ENCODE peak calls at places on chromosomes 11 and 22, in four cellular contexts. One of them, this sample, is unnamed.

GRCh38 chr11:26331911-26332571 is at the start of gene ANO3:
- DNase-seq in HEK293T: peak; percentile 91
- DNase-seq in GM12878: no peak
- DNase-seq in HepG2: peak; percentile 67
- DNase-seq in this sample: peak; percentile 56

GRCh38 chr22:29393019-29393608 is 4.7 kb upstream of the AP1B1 start:
- DNase-seq in HepG2: no peak
- DNase-seq in GM12878: no peak
- DNase-seq in HEK293T: no peak
- DNase-seq in this sample: no peak

GRCh38 chr22:50522806-50523438 is 2.5 kb downstream of the SCO2 start:
- DNase-seq in GM12878: no peak
- DNase-seq in HEK293T: no peak
- DNase-seq in HepG2: no peak
- DNase-seq in this sample: no peak

GRCh38 chr11:64652586-64653387 is 61.8 kb downstream of the SLC22A12 start:
- DNase-seq in HepG2: peak; percentile 57
- DNase-seq in GM12878: no peak
- DNase-seq in HEK293T: peak; percentile 87
- DNase-seq in this sample: peak; percentile 87

GRCh38 chr22:46147471-46148267 is 2.7 kb upstream of the PPARA start:
- DNase-seq in HepG2: peak; percentile 73
- DNase-seq in GM12878: no peak
- DNase-seq in HEK293T: no peak
- DNase-seq in this sample: no peak

GRCh38 chr11:101862410-101863233 is 52.2 kb upstream of the CEP126 start:
- DNase-seq in HEK293T: peak; percentile 32
- DNase-seq in HepG2: peak; percentile 76
- DNase-seq in GM12878: no peak
- DNase-seq in this sample: no peak

GRCh38 chr11:128956401-128957203 is 13.9 kb upstream of the TP53AIP1 start:
- DNase-seq in HepG2: peak; percentile 74
- DNase-seq in HEK293T: peak; percentile 73
- DNase-seq in GM12878: peak; percentile 45
- DNase-seq in this sample: peak; percentile 38

GRCh38 chr22:20777420-20778177 is 3.7 kb downstream of the SERPIND1 start:
- DNase-seq in GM12878: no peak
- DNase-seq in HepG2: peak; percentile 99
- DNase-seq in HEK293T: no peak
- DNase-seq in this sample: peak; percentile 99

GRCh38 chr11:95767498-95767897 is 22.1 kb downstream of the FAM76B start:
- DNase-seq in HepG2: no peak
- DNase-seq in HEK293T: no peak
- DNase-seq in GM12878: no peak
- DNase-seq in this sample: no peak

GRCh38 chr11:62804310-62805043 is 763 bp downstream of the NXF1 start:
- DNase-seq in HepG2: no peak
- DNase-seq in GM12878: no peak
- DNase-seq in HEK293T: no peak
- DNase-seq in this sample: peak; percentile 16

GRCh38 chr22:18035740-18036139 is 11.4 kb upstream of the MICAL3 start:
- DNase-seq in HepG2: peak; percentile 82
- DNase-seq in GM12878: no peak
- DNase-seq in HEK293T: no peak
- DNase-seq in this sample: no peak

GRCh38 chr22:43886231-43886630 is 5.6 kb downstream of the PNPLA5 start:
- DNase-seq in HepG2: no peak
- DNase-seq in GM12878: no peak
- DNase-seq in HEK293T: no peak
- DNase-seq in this sample: no peak

GRCh38 chr22:36406721-36407120 is 19.0 kb upstream of the MYH9 start:
- DNase-seq in GM12878: no peak
- DNase-seq in HepG2: no peak
- DNase-seq in HEK293T: no peak
- DNase-seq in this sample: no peak

GRCh38 chr11:67492801-67493547 is 10.1 kb downstream of the AIP start:
- DNase-seq in GM12878: no peak
- DNase-seq in HEK293T: no peak
- DNase-seq in HepG2: no peak
- DNase-seq in this sample: peak; percentile 41

GRCh38 chr11:15505155-15505554 is 390.4 kb downstream of the INSC start:
- DNase-seq in GM12878: no peak
- DNase-seq in HepG2: no peak
- DNase-seq in HEK293T: no peak
- DNase-seq in this sample: no peak

GRCh38 chr11:61061081-61061826 is 41.0 kb upstream of the CD5 start:
- DNase-seq in HepG2: no peak
- DNase-seq in HEK293T: no peak
- DNase-seq in GM12878: peak; percentile 97
- DNase-seq in this sample: peak; percentile 18

GRCh38 chr11:73233211-73233610 is 15.1 kb downstream of the P2RY2 start:
- DNase-seq in HepG2: no peak
- DNase-seq in HEK293T: no peak
- DNase-seq in GM12878: no peak
- DNase-seq in this sample: no peak

GRCh38 chr11:42524534-42525227 is 787.1 kb upstream of the API5 start:
- DNase-seq in HepG2: peak; percentile 41
- DNase-seq in GM12878: peak; percentile 5
- DNase-seq in HEK293T: peak; percentile 37
- DNase-seq in this sample: peak; percentile 18

GRCh38 chr22:28464179-28464578 is 215.5 kb downstream of the TTC28 start:
- DNase-seq in HEK293T: no peak
- DNase-seq in HepG2: no peak
- DNase-seq in GM12878: no peak
- DNase-seq in this sample: no peak

GRCh38 chr11:62593434-62594044 is 2.2 kb upstream of the TUT1 start:
- DNase-seq in GM12878: no peak
- DNase-seq in HepG2: peak; percentile 59
- DNase-seq in HEK293T: peak; percentile 63
- DNase-seq in this sample: peak; percentile 49

GRCh38 chr22:32847067-32847491 is 45.6 kb downstream of the TIMP3 start:
- DNase-seq in GM12878: no peak
- DNase-seq in HepG2: no peak
- DNase-seq in HEK293T: no peak
- DNase-seq in this sample: no peak

GRCh38 chr11:43920598-43921419 is 21.6 kb upstream of the C11orf96 start:
- DNase-seq in HepG2: peak; percentile 91
- DNase-seq in HEK293T: no peak
- DNase-seq in GM12878: no peak
- DNase-seq in this sample: peak; percentile 36

GRCh38 chr11:10398525-10398924 is 56.5 kb upstream of the AMPD3 start:
- DNase-seq in HEK293T: no peak
- DNase-seq in GM12878: no peak
- DNase-seq in HepG2: no peak
- DNase-seq in this sample: no peak

GRCh38 chr11:12019337-12019736 is 10.9 kb upstream of the DKK3 start:
- DNase-seq in HEK293T: no peak
- DNase-seq in HepG2: peak; percentile 62
- DNase-seq in GM12878: no peak
- DNase-seq in this sample: no peak

GRCh38 chr11:74849525-74850391 is 99.1 kb downstream of the XRRA1 start:
- DNase-seq in HEK293T: no peak
- DNase-seq in HepG2: peak; percentile 95
- DNase-seq in GM12878: no peak
- DNase-seq in this sample: no peak

GRCh38 chr11:23564370-23564769 is 704.1 kb upstream of the CCDC179 start:
- DNase-seq in GM12878: no peak
- DNase-seq in HepG2: no peak
- DNase-seq in HEK293T: no peak
- DNase-seq in this sample: no peak

GRCh38 chr11:73322111-73322985 is 14.3 kb downstream of the ARHGEF17 start:
- DNase-seq in HEK293T: no peak
- DNase-seq in GM12878: no peak
- DNase-seq in HepG2: no peak
- DNase-seq in this sample: no peak

GRCh38 chr11:119065369-119065768 is 2.2 kb upstream of the VPS11 start:
- DNase-seq in HEK293T: peak; percentile 39
- DNase-seq in HepG2: peak; percentile 47
- DNase-seq in GM12878: no peak
- DNase-seq in this sample: peak; percentile 69

GRCh38 chr11:111911563-111912401 is at the start of gene CRYAB:
- DNase-seq in HepG2: peak; percentile 32
- DNase-seq in HEK293T: no peak
- DNase-seq in GM12878: no peak
- DNase-seq in this sample: peak; percentile 36

GRCh38 chr11:61598383-61598782 is 17.5 kb upstream of the SYT7 start:
- DNase-seq in HEK293T: no peak
- DNase-seq in GM12878: no peak
- DNase-seq in HepG2: no peak
- DNase-seq in this sample: no peak

GRCh38 chr11:84390441-84391078 is 1104.4 kb upstream of the CCDC90B start:
- DNase-seq in GM12878: no peak
- DNase-seq in HEK293T: no peak
- DNase-seq in HepG2: no peak
- DNase-seq in this sample: no peak

GRCh38 chr11:47461876-47462275 is 12.9 kb upstream of the RAPSN start:
- DNase-seq in HEK293T: no peak
- DNase-seq in GM12878: no peak
- DNase-seq in HepG2: no peak
- DNase-seq in this sample: no peak

GRCh38 chr22:26762503-26763170 is 105.2 kb downstream of the MIAT start:
- DNase-seq in HepG2: no peak
- DNase-seq in GM12878: no peak
- DNase-seq in HEK293T: no peak
- DNase-seq in this sample: no peak

GRCh38 chr11:82750643-82751139 is 17.0 kb upstream of the FAM181B start:
- DNase-seq in HepG2: no peak
- DNase-seq in GM12878: no peak
- DNase-seq in HEK293T: no peak
- DNase-seq in this sample: no peak

GRCh38 chr22:49017769-49018330 is 809.8 kb downstream of the BRD1 start:
- DNase-seq in HEK293T: no peak
- DNase-seq in GM12878: no peak
- DNase-seq in HepG2: no peak
- DNase-seq in this sample: no peak

GRCh38 chr11:2166091-2166851 is 5.3 kb upstream of the INS start:
- DNase-seq in HepG2: no peak
- DNase-seq in GM12878: no peak
- DNase-seq in HEK293T: peak; percentile 65
- DNase-seq in this sample: peak; percentile 55

GRCh38 chr22:46902436-46902835 is 140.0 kb downstream of the TBC1D22A start:
- DNase-seq in HepG2: no peak
- DNase-seq in HEK293T: no peak
- DNase-seq in GM12878: no peak
- DNase-seq in this sample: no peak

GRCh38 chr22:37930270-37930951 is 23.0 kb downstream of the C22orf23 start:
- DNase-seq in HEK293T: peak; percentile 51
- DNase-seq in GM12878: no peak
- DNase-seq in HepG2: no peak
- DNase-seq in this sample: no peak

GRCh38 chr11:7019500-7020182 is 505 bp downstream of the ZNF214 start:
- DNase-seq in HepG2: no peak
- DNase-seq in GM12878: no peak
- DNase-seq in HEK293T: peak; percentile 29
- DNase-seq in this sample: no peak
- TF ChIP-seq TARDBP in HepG2: no peak
- TF ChIP-seq TARDBP in GM12878: no peak
- TF ChIP-seq TARDBP in HEK293T: no peak
- TF ChIP-seq TARDBP in this sample: no peak

DNA sequence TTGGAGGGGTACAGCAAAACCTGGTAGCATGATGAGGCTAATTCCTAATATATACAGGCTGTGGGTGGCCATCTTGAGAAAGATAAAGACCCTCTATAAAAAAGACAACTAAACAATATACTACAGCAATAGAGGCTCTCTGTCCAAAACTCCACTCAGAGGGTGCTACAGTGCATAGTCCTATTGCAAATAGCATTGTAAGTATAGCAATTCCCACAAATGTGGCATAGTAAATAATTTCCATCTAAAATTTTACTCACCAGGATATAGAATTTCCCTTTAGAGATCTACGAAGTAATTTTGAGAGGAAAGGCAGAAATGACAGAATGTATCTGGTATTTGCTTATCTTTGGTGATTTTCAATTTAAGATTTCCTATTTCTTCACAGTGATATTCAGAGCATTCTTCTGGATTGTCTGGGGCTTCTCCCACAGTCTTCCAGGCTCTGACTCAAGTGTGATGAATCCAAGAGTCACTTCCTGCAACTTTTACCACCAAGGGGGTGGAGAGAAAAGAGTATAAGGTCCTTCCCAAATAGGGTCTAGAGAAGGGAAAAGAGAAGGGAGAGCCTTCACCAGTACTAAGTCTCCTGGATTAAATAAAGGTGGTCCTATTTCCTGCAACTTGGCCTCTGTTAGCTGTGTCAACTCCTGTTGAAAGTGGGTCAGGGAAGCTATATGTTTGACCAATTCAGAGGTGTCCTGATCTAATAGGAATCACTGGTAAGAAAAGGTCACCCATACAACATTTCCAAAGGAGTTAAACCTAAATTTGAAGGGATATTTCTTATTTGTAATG is 1054.7 kb upstream of the CNTN5 start:
- DNase-seq in HEK293T: no peak
- DNase-seq in GM12878: no peak
- DNase-seq in HepG2: no peak
- DNase-seq in this sample: no peak
- TF ChIP-seq TARDBP in HEK293T: no peak
- TF ChIP-seq TARDBP in GM12878: no peak
- TF ChIP-seq TARDBP in HepG2: no peak
- TF ChIP-seq TARDBP in this sample: no peak

GRCh38 chr22:24772493-24773220 is 1.9 kb downstream of the PIWIL3 start:
- DNase-seq in GM12878: no peak
- DNase-seq in HEK293T: peak; percentile 72
- DNase-seq in HepG2: peak; percentile 61
- DNase-seq in this sample: peak; percentile 35
- TF ChIP-seq TARDBP in GM12878: no peak
- TF ChIP-seq TARDBP in HEK293T: no peak
- TF ChIP-seq TARDBP in HepG2: no peak
- TF ChIP-seq TARDBP in this sample: no peak

DNA sequence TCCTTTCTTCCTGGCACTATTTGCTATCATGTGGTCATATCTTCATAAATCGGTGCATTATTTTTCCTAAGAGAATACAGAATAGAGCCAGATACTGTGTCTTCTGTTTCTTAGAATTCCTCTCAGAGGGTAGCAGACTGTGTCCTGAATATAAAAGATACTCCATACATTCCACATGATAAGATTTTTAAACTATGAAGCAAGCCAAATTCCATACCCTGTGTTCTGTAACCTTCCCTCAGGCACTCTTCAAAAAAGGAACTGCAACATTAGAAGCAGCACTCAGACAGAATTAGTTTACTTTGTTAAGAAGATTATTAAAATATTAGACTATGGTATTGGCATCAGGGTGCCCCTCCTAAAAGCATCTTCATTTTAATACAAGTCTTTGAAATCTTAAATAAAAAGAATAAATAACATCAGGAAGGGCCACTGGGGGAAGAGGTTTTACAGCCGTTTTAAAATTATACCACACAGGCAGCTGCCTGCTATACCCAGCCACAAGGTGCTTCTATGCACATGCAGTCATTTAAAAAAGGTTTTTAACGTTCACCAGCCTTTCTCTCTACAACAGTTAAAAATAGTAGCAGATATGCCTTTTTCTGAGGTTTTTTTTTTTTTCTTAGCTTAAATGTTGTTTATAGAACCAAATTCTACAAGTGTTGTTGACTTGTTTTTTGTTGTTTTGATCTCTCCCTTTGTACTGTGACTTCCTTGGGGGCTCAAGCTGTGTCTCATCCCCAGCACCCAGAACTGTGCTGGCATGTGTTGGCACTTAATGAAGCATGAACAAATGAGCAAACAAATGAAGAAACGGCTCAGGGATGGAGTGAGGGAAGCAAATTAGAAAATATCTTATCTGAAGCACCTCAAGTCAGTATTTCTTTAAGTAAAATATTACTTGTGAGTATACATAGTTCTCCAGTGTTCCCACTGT is 54.7 kb upstream of the CCDC89 start:
- DNase-seq in HEK293T: no peak
- DNase-seq in GM12878: no peak
- DNase-seq in HepG2: no peak
- DNase-seq in this sample: no peak
- TF ChIP-seq TARDBP in HEK293T: no peak
- TF ChIP-seq TARDBP in GM12878: no peak
- TF ChIP-seq TARDBP in HepG2: no peak
- TF ChIP-seq TARDBP in this sample: no peak

This sample was measured in K562.